ENCODE peak calls at places on chromosome 2, in eight cellular contexts. M is GM12878, T is IMR-90, U is PC-3, H is HCT116, C is HepG2, Z is K562, L is astrocyte. I is an unnamed sample.

GRCh38 chr2:119204525-119204924 is 19.1 kb upstream of the STEAP3 start:
- DNase-seq in C (no peak), H (no peak), U (no peak), L (no peak), T (no peak), Z (no peak), M (no peak), I (no peak)

GRCh38 chr2:8146329-8147048 is 535.4 kb upstream of the ID2 start:
- DNase-seq in U (no peak), Z (no peak), L (no peak), C (no peak), M (no peak), H (no peak), T (no peak), I (no peak)

GRCh38 chr2:94870392-94871225 is 621 bp upstream of the TEKT4 start:
- DNase-seq in L (no peak), C (peak; percentile 17), H (no peak), Z (peak; percentile 36), M (no peak), U (peak; percentile 32), T (no peak), I (no peak)

GRCh38 chr2:148298201-148298600 is 277.3 kb downstream of the MBD5 start:
- DNase-seq in L (peak; percentile 26), T (peak; percentile 16), H (no peak), M (no peak), U (peak; percentile 8), C (no peak), Z (no peak), I (no peak)

GRCh38 chr2:141186413-141187062 is 944.3 kb downstream of the LRP1B start:
- DNase-seq in U (no peak), C (no peak), M (no peak), T (no peak), Z (no peak), H (no peak), L (no peak), I (no peak)

GRCh38 chr2:26573241-26573925 is 67.8 kb downstream of the CIB4 start:
- DNase-seq in U (no peak), T (no peak), Z (no peak), M (no peak), H (no peak), L (no peak), C (no peak), I (no peak)

GRCh38 chr2:74328074-74328473 is 15.1 kb downstream of the SLC4A5 start:
- DNase-seq in C (no peak), M (no peak), Z (no peak), U (no peak), H (no peak), L (no peak), T (no peak), I (no peak)

GRCh38 chr2:108869542-108869941 is 83.0 kb downstream of the CCDC138 start:
- DNase-seq in Z (no peak), M (no peak), L (no peak), T (no peak), C (no peak), U (no peak), H (no peak), I (no peak)

GRCh38 chr2:46438794-46439193 is 40.6 kb upstream of the TMEM247 start:
- DNase-seq in U (no peak), L (no peak), H (no peak), T (no peak), C (no peak), M (no peak), Z (no peak), I (no peak)

GRCh38 chr2:42195559-42195958 is 26.4 kb downstream of the EML4 start:
- DNase-seq in L (peak; percentile 70), U (peak; percentile 92), M (no peak), T (peak; percentile 86), C (peak; percentile 88), Z (no peak), H (peak; percentile 41), I (peak; percentile 30)

GRCh38 chr2:8889978-8890377 is 52.6 kb upstream of the KIDINS220 start:
- DNase-seq in U (peak; percentile 33), M (no peak), H (no peak), Z (no peak), L (peak; percentile 29), C (no peak), T (peak; percentile 19), I (no peak)

GRCh38 chr2:46351388-46352141 is 54.4 kb downstream of the EPAS1 start:
- DNase-seq in T (no peak), U (no peak), H (no peak), Z (no peak), C (no peak), L (no peak), M (no peak), I (no peak)

GRCh38 chr2:20186078-20186854 is 38.7 kb downstream of the SDC1 start:
- DNase-seq in L (peak; percentile 47), Z (peak; percentile 64), U (peak; percentile 68), H (no peak), T (peak; percentile 73), M (no peak), C (peak; percentile 94), I (no peak)

GRCh38 chr2:218885981-218886447 is 5.4 kb downstream of the WNT10A start:
- DNase-seq in L (no peak), T (no peak), M (peak; percentile 98), Z (no peak), H (no peak), U (no peak), C (no peak), I (no peak)

GRCh38 chr2:201901770-201902169 is 95.4 kb downstream of the CDK15 start:
- DNase-seq in Z (peak; percentile 87), M (no peak), U (no peak), C (no peak), T (no peak), L (no peak), H (no peak), I (no peak)

GRCh38 chr2:196601430-196602306 is 37.8 kb upstream of the CCDC150 start:
- DNase-seq in H (peak; percentile 87), L (peak; percentile 95), T (peak; percentile 97), U (peak; percentile 88), M (no peak), C (no peak), Z (peak; percentile 67), I (peak; percentile 13)

GRCh38 chr2:74502720-74503505 is 3.5 kb upstream of the LBX2 start:
- DNase-seq in M (no peak), L (peak; percentile 67), T (peak; percentile 84), H (peak; percentile 57), C (peak; percentile 63), Z (peak; percentile 91), U (no peak), I (no peak)

GRCh38 chr2:63856302-63856600 is 14.6 kb downstream of the UGP2 start:
- DNase-seq in T (no peak), M (no peak), L (no peak), Z (no peak), U (no peak), C (no peak), H (no peak), I (no peak)

GRCh38 chr2:226887940-226888339 is 52.1 kb downstream of the RHBDD1 start:
- DNase-seq in L (peak; percentile 44), U (no peak), Z (no peak), M (no peak), T (peak; percentile 79), H (no peak), C (no peak), I (no peak)

GRCh38 chr2:113291191-113291590 is 12.5 kb upstream of the PAX8 start:
- DNase-seq in U (no peak), T (no peak), M (no peak), Z (no peak), C (no peak), H (no peak), L (no peak), I (no peak)

GRCh38 chr2:189142893-189143759 is 36.4 kb downstream of the COL5A2 start:
- DNase-seq in C (peak; percentile 76), U (peak; percentile 76), T (peak; percentile 36), Z (peak; percentile 39), L (no peak), M (peak; percentile 16), H (peak; percentile 62), I (no peak)

GRCh38 chr2:14363976-14364375 is 268.5 kb upstream of the LRATD1 start:
- DNase-seq in C (no peak), H (no peak), Z (no peak), U (no peak), M (no peak), T (no peak), L (no peak), I (no peak)

GRCh38 chr2:222982010-222982908 is 69.7 kb upstream of the KCNE4 start:
- DNase-seq in U (peak; percentile 52), M (no peak), Z (peak; percentile 21), T (peak; percentile 89), H (peak; percentile 65), C (peak; percentile 52), L (peak; percentile 74), I (no peak)

GRCh38 chr2:131673400-131674173 is 145.9 kb downstream of the CCDC74A start:
- DNase-seq in H (peak; percentile 48), T (peak; percentile 44), C (peak; percentile 71), M (no peak), Z (peak; percentile 67), U (peak; percentile 87), L (no peak), I (no peak)

GRCh38 chr2:237235383-237236095 is 149.8 kb downstream of the COPS8 start:
- DNase-seq in L (peak; percentile 97), C (peak; percentile 12), T (peak; percentile 93), M (no peak), U (peak; percentile 75), H (no peak), Z (no peak), I (no peak)
- H3K9ac ChIP-seq in L (peak overlapping the region; percentile 19), C (no peak overlapping the region), T (peak overlapping the region; percentile 28), M (no peak overlapping the region), U (peak overlapping the region; percentile 30), H (no peak overlapping the region), Z (no peak overlapping the region), I (no peak overlapping the region)

GRCh38 chr2:233486778-233487552 is 79.6 kb downstream of the USP40 start:
- DNase-seq in H (no peak), M (no peak), U (peak; percentile 94), C (peak; percentile 57), L (peak; percentile 97), Z (no peak), T (peak; percentile 94), I (no peak)
- H3K9ac ChIP-seq in H (no peak overlapping the region), M (no peak overlapping the region), U (peak overlapping the region; percentile 87), C (no peak overlapping the region), L (peak overlapping the region; percentile 78), Z (peak overlapping the region; percentile 68), T (no peak overlapping the region), I (peak overlapping the region; percentile 58)

GRCh38 chr2:179106342-179107178 is 56.6 kb upstream of the CCDC141 start:
- DNase-seq in H (peak; percentile 83), M (peak; percentile 56), L (peak; percentile 95), U (peak; percentile 99), C (peak; percentile 83), T (peak; percentile 94), Z (no peak), I (peak; percentile 87)
- H3K9ac ChIP-seq in H (no peak overlapping the region), M (no peak overlapping the region), L (peak overlapping the region; percentile 14), U (no peak overlapping the region), C (no peak overlapping the region), T (no peak overlapping the region), Z (no peak overlapping the region), I (no peak overlapping the region)

GRCh38 chr2:24787532-24787931 is 5.7 kb downstream of the PTRHD1 start:
- DNase-seq in U (no peak), Z (no peak), M (no peak), C (no peak), L (no peak), T (no peak), H (no peak), I (no peak)

GRCh38 chr2:24791452-24791851 is 1.7 kb downstream of the PTRHD1 start:
- DNase-seq in M (no peak), U (peak; percentile 13), H (no peak), L (no peak), Z (no peak), T (no peak), C (no peak), I (no peak)

GRCh38 chr2:24783641-24784040 is 9.6 kb downstream of the PTRHD1 start:
- DNase-seq in M (no peak), C (no peak), Z (no peak), H (no peak), U (no peak), T (no peak), L (no peak), I (no peak)

GRCh38 chr2:24785704-24786321 is 7.4 kb downstream of the PTRHD1 start:
- DNase-seq in L (no peak), C (no peak), Z (no peak), T (no peak), H (no peak), M (peak; percentile 27), U (no peak), I (no peak)
- H3K9ac ChIP-seq in L (no peak overlapping the region), C (no peak overlapping the region), Z (no peak overlapping the region), T (no peak overlapping the region), H (no peak overlapping the region), M (no peak overlapping the region), U (no peak overlapping the region), I (no peak overlapping the region)

I was measured in keratinocyte.